ENCODE peak calls at places on chromosome 18, in five cellular contexts. One of them, this sample, is unnamed.

GRCh38 chr18:31825772-31826171 is 65.1 kb upstream of the SLC25A52 start:
- DNase-seq in adrenal gland: no peak
- DNase-seq in left colon: no peak
- DNase-seq in activated CD8-positive, alpha-beta memory T cell treated with anti-CD3 and anti-CD28 coated beads, Interleukin-2, amount 50 U/mL, for 48 hours: no peak
- DNase-seq in activated T-cell treated with anti-CD3 and anti-CD28 coated beads, Interleukin-2, amount 50 U/mL, for 24 hours: no peak
- DNase-seq in this sample: no peak

GRCh38 chr18:13808294-13809024 is 15.5 kb upstream of the MC5R start:
- DNase-seq in activated CD8-positive, alpha-beta memory T cell treated with anti-CD3 and anti-CD28 coated beads, Interleukin-2, amount 50 U/mL, for 48 hours: no peak
- DNase-seq in adrenal gland: no peak
- DNase-seq in left colon: no peak
- DNase-seq in activated T-cell treated with anti-CD3 and anti-CD28 coated beads, Interleukin-2, amount 50 U/mL, for 24 hours: no peak
- DNase-seq in this sample: no peak

GRCh38 chr18:25289040-25289631 is 62.8 kb downstream of the ZNF521 start:
- DNase-seq in adrenal gland: no peak
- DNase-seq in activated CD8-positive, alpha-beta memory T cell treated with anti-CD3 and anti-CD28 coated beads, Interleukin-2, amount 50 U/mL, for 48 hours: no peak
- DNase-seq in activated T-cell treated with anti-CD3 and anti-CD28 coated beads, Interleukin-2, amount 50 U/mL, for 24 hours: no peak
- DNase-seq in left colon: no peak
- DNase-seq in this sample: peak; percentile 92

GRCh38 chr18:44766461-44766860 is 85.8 kb downstream of the SETBP1 start:
- DNase-seq in adrenal gland: no peak
- DNase-seq in left colon: no peak
- DNase-seq in activated CD8-positive, alpha-beta memory T cell treated with anti-CD3 and anti-CD28 coated beads, Interleukin-2, amount 50 U/mL, for 48 hours: no peak
- DNase-seq in activated T-cell treated with anti-CD3 and anti-CD28 coated beads, Interleukin-2, amount 50 U/mL, for 24 hours: no peak
- DNase-seq in this sample: no peak

GRCh38 chr18:8750954-8751415 is 45.6 kb downstream of the MTCL1 start:
- DNase-seq in activated CD8-positive, alpha-beta memory T cell treated with anti-CD3 and anti-CD28 coated beads, Interleukin-2, amount 50 U/mL, for 48 hours: no peak
- DNase-seq in activated T-cell treated with anti-CD3 and anti-CD28 coated beads, Interleukin-2, amount 50 U/mL, for 24 hours: no peak
- DNase-seq in left colon: no peak
- DNase-seq in adrenal gland: no peak
- DNase-seq in this sample: peak; percentile 91

GRCh38 chr18:51054764-51055163 is 24.8 kb downstream of the SMAD4 start:
- DNase-seq in adrenal gland: no peak
- DNase-seq in left colon: no peak
- DNase-seq in activated T-cell treated with anti-CD3 and anti-CD28 coated beads, Interleukin-2, amount 50 U/mL, for 24 hours: no peak
- DNase-seq in activated CD8-positive, alpha-beta memory T cell treated with anti-CD3 and anti-CD28 coated beads, Interleukin-2, amount 50 U/mL, for 48 hours: no peak
- DNase-seq in this sample: peak; percentile 70

GRCh38 chr18:59054892-59055291 is 84.8 kb upstream of the SEC11C start:
- DNase-seq in activated T-cell treated with anti-CD3 and anti-CD28 coated beads, Interleukin-2, amount 50 U/mL, for 24 hours: no peak
- DNase-seq in left colon: no peak
- DNase-seq in activated CD8-positive, alpha-beta memory T cell treated with anti-CD3 and anti-CD28 coated beads, Interleukin-2, amount 50 U/mL, for 48 hours: no peak
- DNase-seq in adrenal gland: no peak
- DNase-seq in this sample: peak; percentile 66

GRCh38 chr18:75474332-75474731 is 46.8 kb upstream of the SMIM21 start:
- DNase-seq in activated CD8-positive, alpha-beta memory T cell treated with anti-CD3 and anti-CD28 coated beads, Interleukin-2, amount 50 U/mL, for 48 hours: no peak
- DNase-seq in left colon: no peak
- DNase-seq in adrenal gland: no peak
- DNase-seq in activated T-cell treated with anti-CD3 and anti-CD28 coated beads, Interleukin-2, amount 50 U/mL, for 24 hours: no peak
- DNase-seq in this sample: no peak

GRCh38 chr18:67385455-67385854 is 131.1 kb downstream of the DSEL start:
- DNase-seq in activated CD8-positive, alpha-beta memory T cell treated with anti-CD3 and anti-CD28 coated beads, Interleukin-2, amount 50 U/mL, for 48 hours: no peak
- DNase-seq in left colon: no peak
- DNase-seq in adrenal gland: no peak
- DNase-seq in activated T-cell treated with anti-CD3 and anti-CD28 coated beads, Interleukin-2, amount 50 U/mL, for 24 hours: no peak
- DNase-seq in this sample: peak; percentile 64

GRCh38 chr18:58025205-58025604 is 18.8 kb upstream of the NEDD4L start:
- DNase-seq in activated CD8-positive, alpha-beta memory T cell treated with anti-CD3 and anti-CD28 coated beads, Interleukin-2, amount 50 U/mL, for 48 hours: no peak
- DNase-seq in activated T-cell treated with anti-CD3 and anti-CD28 coated beads, Interleukin-2, amount 50 U/mL, for 24 hours: no peak
- DNase-seq in left colon: no peak
- DNase-seq in adrenal gland: no peak
- DNase-seq in this sample: no peak